ENCODE peak calls at places on chromosomes 3 and 15, in ten cellular contexts. X, V, E, I, G, P, D, T, M and K are unnamed samples.

GRCh38 chr15:66897381-66897780 is 168.0 kb upstream of the SMAD3 start:
- DNase-seq in E (no peak), D (no peak), X (no peak), V (no peak), P (peak), G (no peak), T (no peak), M (no peak), I (no peak), K (no peak)

GRCh38 chr3:164360738-164361376 is 717.4 kb downstream of the SI start:
- DNase-seq in M (no peak), I (no peak), X (no peak), E (no peak), D (no peak), P (no peak), V (no peak), T (no peak), G (no peak), K (no peak)

GRCh38 chr3:178439504-178439903 is 96.7 kb upstream of the KCNMB2 start:
- DNase-seq in T (no peak), E (peak), G (no peak), D (no peak), M (no peak), I (no peak), P (no peak), V (peak), X (no peak), K (no peak)

GRCh38 chr15:91104111-91104510 is 4.1 kb downstream of the SV2B start:
- DNase-seq in P (no peak), M (no peak), I (no peak), E (no peak), D (no peak), V (no peak), T (peak), G (no peak), X (no peak), K (no peak)

GRCh38 chr3:172148702-172149565 is 109.6 kb downstream of the FNDC3B start:
- DNase-seq in M (no peak), G (no peak), P (no peak), E (no peak), D (no peak), V (no peak), T (no peak), X (no peak), I (no peak), K (no peak)

GRCh38 chr15:68333775-68334470 is 56.4 kb downstream of the FEM1B start:
- DNase-seq in P (peak), E (peak), G (no peak), D (peak), T (no peak), I (no peak), M (no peak), X (peak), V (no peak), K (peak)

GRCh38 chr3:71998995-71999673 is 214.2 kb upstream of the PROK2 start:
- DNase-seq in I (no peak), T (no peak), V (peak), G (no peak), M (no peak), X (no peak), E (peak), P (no peak), D (no peak), K (no peak)

GRCh38 chr15:98815207-98815606 is 166.9 kb downstream of the IGF1R start:
- DNase-seq in M (no peak), T (no peak), V (peak), E (no peak), X (no peak), I (no peak), G (peak), D (no peak), P (no peak), K (no peak)

GRCh38 chr3:37957185-37957936 is 33.2 kb upstream of the VILL start:
- DNase-seq in I (no peak), M (no peak), G (no peak), V (no peak), D (no peak), T (no peak), P (no peak), E (no peak), X (no peak), K (peak)

GRCh38 chr15:47618216-47618615 is 99.1 kb upstream of the SEMA6D start:
- DNase-seq in M (no peak), T (no peak), I (no peak), E (no peak), D (no peak), V (no peak), G (no peak), X (no peak), P (peak), K (no peak)

GRCh38 chr15:62075595-62076279 is 9.0 kb downstream of the C2CD4A start:
- DNase-seq in V (peak), T (no peak), G (peak), D (no peak), I (no peak), M (no peak), P (no peak), E (peak), X (peak), K (no peak)

GRCh38 chr3:50345586-50345985 is at the start of gene ZMYND10:
- DNase-seq in P (peak), D (peak), T (peak), M (no peak), X (peak), E (no peak), I (peak), G (peak), V (peak), K (peak)

GRCh38 chr3:25074151-25074550 is 353.9 kb upstream of the RARB start:
- DNase-seq in P (no peak), G (no peak), V (no peak), I (no peak), E (peak), M (no peak), X (no peak), T (no peak), D (no peak), K (no peak)

GRCh38 chr3:143755978-143756377 is 92.3 kb downstream of the SLC9A9 start:
- DNase-seq in P (no peak), X (no peak), I (no peak), D (no peak), V (no peak), G (no peak), M (no peak), E (no peak), T (no peak), K (no peak)

GRCh38 chr15:93066834-93067648 is 22.0 kb downstream of the RGMA start:
- DNase-seq in G (no peak), D (no peak), T (no peak), I (no peak), V (no peak), M (no peak), E (no peak), P (no peak), X (no peak), K (no peak)

GRCh38 chr15:76065267-76065666 is 5.5 kb downstream of the TMEM266 start:
- DNase-seq in P (peak), G (no peak), X (no peak), V (no peak), I (no peak), T (no peak), E (no peak), M (no peak), D (no peak), K (no peak)

GRCh38 chr3:13706451-13706850 is 157.5 kb downstream of the FBLN2 start:
- DNase-seq in X (no peak), V (no peak), G (peak), I (no peak), D (peak), T (no peak), P (peak), E (no peak), M (no peak), K (peak)

GRCh38 chr3:169772530-169772950 is 656 bp upstream of the MYNN start:
- DNase-seq in X (peak), V (peak), G (peak), E (peak), T (peak), D (peak), I (peak), M (peak), P (peak), K (peak)

GRCh38 chr15:66180706-66181105 is 72.8 kb downstream of the MEGF11 start:
- DNase-seq in P (no peak), G (no peak), X (no peak), M (no peak), D (peak), E (no peak), T (no peak), V (no peak), I (no peak), K (no peak)

DNA sequence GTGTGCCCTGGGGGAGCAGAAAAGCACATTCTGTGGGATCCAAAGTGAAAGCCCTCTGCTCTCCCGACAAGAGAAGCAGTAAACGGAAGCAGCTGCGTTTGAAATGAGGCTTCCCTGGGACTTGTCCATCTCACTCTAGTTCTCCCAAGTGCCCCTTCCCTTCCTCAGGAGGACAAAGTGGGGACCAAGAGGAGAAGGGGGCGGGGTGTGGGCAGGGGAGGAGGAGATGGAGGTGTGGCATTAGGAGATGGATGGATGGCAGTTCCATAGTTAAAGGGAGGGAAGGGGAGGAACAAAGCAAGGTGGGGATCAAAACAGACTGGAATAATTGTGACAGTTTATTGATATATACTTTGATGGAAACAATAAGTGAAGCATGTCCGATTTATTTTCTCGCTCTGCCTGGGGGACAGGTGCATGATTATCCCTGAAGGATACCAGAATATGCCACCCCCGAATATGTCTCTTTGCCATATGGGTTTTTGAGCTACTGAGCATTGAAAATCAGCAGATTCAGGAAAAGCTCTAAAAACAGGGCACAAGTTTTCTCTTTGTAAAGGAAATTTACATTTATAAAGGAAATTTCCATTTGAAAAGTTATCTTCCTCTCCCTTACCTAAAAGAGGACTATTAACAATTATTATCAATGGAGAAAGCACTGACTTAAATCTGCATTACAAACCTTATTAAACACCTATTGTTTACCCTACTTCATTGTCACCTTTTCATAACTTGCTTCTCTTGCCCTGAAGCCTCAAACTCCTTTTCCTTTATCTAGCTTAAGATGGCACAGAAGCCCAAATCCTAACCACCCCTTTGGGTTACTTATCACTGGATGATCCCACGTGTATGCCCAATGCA is 58.9 kb upstream of the DAZL start:
- DNase-seq in P (no peak), D (no peak), V (no peak), I (no peak), X (no peak), G (no peak), M (no peak), T (no peak), E (no peak), K (no peak)
- H3K27ac ChIP-seq in P (no peak), D (no peak), V (no peak), I (no peak), X (no peak), G (no peak), M (no peak), T (no peak), E (no peak), K (no peak)

DNA sequence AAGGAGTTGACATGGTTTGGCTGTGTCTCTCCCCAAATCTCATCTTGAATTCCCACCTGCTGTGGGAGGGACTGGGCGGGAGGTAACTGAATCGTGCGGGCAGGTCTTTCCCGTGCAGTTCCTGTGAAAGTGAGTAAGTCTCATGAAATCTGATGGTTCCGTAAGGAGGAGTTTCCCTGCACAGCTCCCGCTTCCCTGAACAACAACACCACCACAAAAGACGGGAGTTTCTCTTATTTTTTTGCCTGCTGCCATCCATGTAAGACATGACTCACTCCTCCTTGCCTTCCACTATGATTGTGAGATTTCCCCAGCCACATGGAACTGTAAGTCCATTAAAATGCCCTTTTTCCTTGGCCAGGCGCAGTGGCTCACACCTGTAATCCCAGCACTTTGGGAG is 22.7 kb downstream of the XXYLT1 start:
- DNase-seq in X (no peak), M (no peak), I (no peak), E (no peak), V (no peak), D (no peak), T (no peak), P (peak), G (no peak), K (peak)
- H3K27ac ChIP-seq in X (no peak), M (no peak), I (no peak), E (no peak), V (no peak), D (no peak), T (no peak), P (no peak), G (no peak), K (no peak)

GRCh38 chr3:64216706-64217105 is 8.6 kb downstream of the PRICKLE2 start:
- DNase-seq in G (no peak), I (no peak), X (no peak), T (no peak), V (peak), P (no peak), D (no peak), M (no peak), E (peak), K (peak)
- H3K27ac ChIP-seq in G (peak), I (no peak), X (peak), T (peak), V (peak), P (no peak), D (no peak), M (peak), E (peak), K (peak)

GRCh38 chr3:61600195-61600594 is 38.8 kb downstream of the PTPRG start:
- DNase-seq in V (peak), E (no peak), T (no peak), P (no peak), D (no peak), M (no peak), X (no peak), I (no peak), G (no peak), K (no peak)

GRCh38 chr3:61594144-61594977 is 33.0 kb downstream of the PTPRG start:
- DNase-seq in P (no peak), D (no peak), M (no peak), E (no peak), X (no peak), G (no peak), I (no peak), V (no peak), T (no peak), K (no peak)

GRCh38 chr3:61594978-61595687 is 33.8 kb downstream of the PTPRG start:
- DNase-seq in P (no peak), X (no peak), I (no peak), T (no peak), M (no peak), V (no peak), G (no peak), D (no peak), E (no peak), K (no peak)

GRCh38 chr3:61593630-61594029 is 32.3 kb downstream of the PTPRG start:
- DNase-seq in G (no peak), M (no peak), I (no peak), P (no peak), D (no peak), T (no peak), E (no peak), X (no peak), V (no peak), K (no peak)

DNA sequence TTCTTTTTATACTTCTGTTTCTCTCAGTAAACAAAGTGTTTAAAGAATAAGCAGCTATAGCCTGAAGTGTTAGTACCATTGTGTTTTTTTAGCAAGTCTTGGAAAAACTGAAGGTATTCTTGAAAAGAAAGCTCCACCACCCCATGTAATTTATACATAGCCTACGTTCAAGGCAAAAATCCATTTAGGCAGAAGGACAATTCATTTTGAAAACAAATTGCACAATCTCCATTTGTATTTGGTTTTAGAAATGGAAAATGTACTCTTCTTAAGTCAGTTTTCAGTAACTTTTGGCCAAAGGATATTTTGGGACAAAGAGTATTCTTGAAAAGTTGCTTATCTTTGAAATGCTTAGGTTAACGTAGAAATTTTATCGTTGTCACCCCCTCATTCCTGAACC is 34.5 kb downstream of the PTPRG start:
- DNase-seq in M (no peak), G (no peak), T (no peak), P (no peak), V (no peak), D (no peak), E (no peak), I (no peak), X (no peak), K (no peak)
- H3K27ac ChIP-seq in M (no peak), G (no peak), T (no peak), P (no peak), V (no peak), D (no peak), E (no peak), I (no peak), X (no peak), K (no peak)

GRCh38 chr3:161035711-161036110 is 69.4 kb downstream of the B3GALNT1 start:
- DNase-seq in V (no peak), G (no peak), M (no peak), X (no peak), D (no peak), T (no peak), P (no peak), E (peak), I (no peak), K (no peak)

GRCh38 chr3:161028485-161029018 is 76.6 kb downstream of the B3GALNT1 start:
- DNase-seq in X (no peak), E (peak), V (no peak), T (no peak), D (no peak), I (no peak), G (no peak), M (no peak), P (no peak), K (no peak)

GRCh38 chr3:161026612-161027217 is 78.4 kb downstream of the B3GALNT1 start:
- DNase-seq in G (no peak), V (no peak), D (no peak), P (no peak), E (no peak), M (no peak), X (no peak), T (no peak), I (no peak), K (no peak)

DNA sequence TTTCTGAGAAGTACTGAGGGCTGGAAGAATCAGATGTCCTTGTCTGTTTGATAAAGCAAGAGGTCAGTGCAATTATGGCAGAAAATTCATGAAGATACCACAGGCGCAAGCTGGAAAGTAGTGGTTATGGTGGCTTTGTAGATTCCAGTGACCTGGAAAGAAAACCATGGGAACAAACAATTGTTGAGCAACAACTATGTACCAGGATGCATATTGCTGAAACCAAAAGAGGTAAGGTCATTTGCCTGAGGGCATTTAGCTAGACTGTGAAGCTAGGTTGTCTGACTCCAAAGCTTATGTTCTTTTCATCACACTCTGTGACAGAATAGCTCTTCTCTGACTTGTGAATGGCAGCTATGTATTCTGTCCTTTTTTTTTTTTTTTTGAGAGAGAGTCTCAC is 74.0 kb downstream of the B3GALNT1 start:
- DNase-seq in X (no peak), M (no peak), T (no peak), I (no peak), V (no peak), P (no peak), G (no peak), D (no peak), E (no peak), K (no peak)
- H3K27ac ChIP-seq in X (no peak), M (no peak), T (no peak), I (no peak), V (no peak), P (no peak), G (peak), D (no peak), E (no peak), K (no peak)

GRCh38 chr3:48297111-48297810 is 36.2 kb downstream of the SPINK8 start:
- DNase-seq in M (no peak), E (no peak), P (no peak), G (no peak), T (no peak), X (no peak), V (no peak), D (no peak), I (no peak), K (no peak)
- H3K27ac ChIP-seq in M (no peak), E (no peak), P (no peak), G (no peak), T (no peak), X (no peak), V (no peak), D (no peak), I (no peak), K (no peak)

GRCh38 chr3:67458406-67458805 is 196.0 kb downstream of the SUCLG2 start:
- DNase-seq in V (no peak), G (no peak), X (no peak), I (no peak), M (no peak), P (no peak), T (no peak), D (no peak), E (peak), K (no peak)
- H3K27ac ChIP-seq in V (no peak), G (no peak), X (no peak), I (no peak), M (no peak), P (no peak), T (no peak), D (no peak), E (no peak), K (no peak)

GRCh38 chr15:63555520-63555919 is 41.7 kb upstream of the FBXL22 start:
- DNase-seq in V (no peak), I (no peak), M (no peak), X (no peak), E (no peak), G (no peak), D (no peak), T (no peak), P (no peak), K (no peak)

GRCh38 chr15:63560741-63561448 is 36.3 kb upstream of the FBXL22 start:
- DNase-seq in V (no peak), E (no peak), M (no peak), X (no peak), G (no peak), P (no peak), T (no peak), D (no peak), I (no peak), K (no peak)

GRCh38 chr15:63556736-63557135 is 40.5 kb upstream of the FBXL22 start:
- DNase-seq in G (no peak), D (no peak), I (no peak), X (no peak), P (no peak), E (no peak), M (no peak), V (no peak), T (no peak), K (no peak)

GRCh38 chr15:63556246-63556645 is 40.9 kb upstream of the FBXL22 start:
- DNase-seq in M (no peak), X (no peak), G (no peak), T (no peak), P (no peak), V (no peak), E (no peak), I (no peak), D (no peak), K (no peak)

GRCh38 chr15:63559753-63560152 is 37.4 kb upstream of the FBXL22 start:
- DNase-seq in V (no peak), D (no peak), X (no peak), I (no peak), M (no peak), T (no peak), P (no peak), E (no peak), G (no peak), K (no peak)
- H3K27ac ChIP-seq in V (no peak), D (no peak), X (no peak), I (no peak), M (no peak), T (no peak), P (no peak), E (no peak), G (no peak), K (no peak)

DNA sequence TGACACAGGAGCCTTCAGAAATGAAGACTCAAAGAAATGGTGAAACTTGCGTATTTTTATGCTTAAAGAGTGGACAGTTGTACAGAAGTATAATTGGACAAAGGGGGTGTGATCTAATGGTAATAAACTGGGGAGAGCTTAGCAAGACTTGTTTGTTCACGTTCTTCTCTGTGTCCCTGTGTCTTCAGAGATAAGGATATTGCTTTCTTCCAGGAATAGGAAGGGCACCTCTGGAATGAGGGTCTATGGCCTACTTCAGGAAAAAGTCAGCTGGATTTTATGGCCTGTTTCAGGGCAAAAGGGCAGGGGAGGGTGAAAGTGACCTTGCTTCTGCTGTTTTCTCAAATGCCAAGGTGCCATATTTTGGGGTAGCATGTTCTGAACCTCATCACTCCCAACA is 4.5 kb upstream of the TOPAZ1 start:
- DNase-seq in G (no peak), T (no peak), M (no peak), E (no peak), I (no peak), D (no peak), P (no peak), X (no peak), V (no peak), K (no peak)
- H3K27ac ChIP-seq in G (no peak), T (no peak), M (no peak), E (no peak), I (peak), D (no peak), P (no peak), X (no peak), V (no peak), K (no peak)